ENCODE peak calls at places on chromosomes 2 and 18, in five cellular contexts. C, D, Z, U and L are unnamed samples.

GRCh38 chr2:73128841-73129535 is 16.2 kb upstream of the RAB11FIP5 start:
- DNase-seq in C (no peak), D (no peak), Z (no peak), U (no peak), L (no peak)

GRCh38 chr2:105714141-105714540 is 30.6 kb upstream of the NCK2 start:
- DNase-seq in C (no peak), D (no peak), Z (no peak), U (no peak), L (no peak)

GRCh38 chr2:61426267-61426897 is 44.5 kb downstream of the USP34 start:
- DNase-seq in C (no peak), D (no peak), Z (peak), U (no peak), L (no peak)

GRCh38 chr18:9366126-9366714 is 31.6 kb downstream of the TWSG1 start:
- DNase-seq in C (no peak), D (no peak), Z (no peak), U (peak), L (no peak)

GRCh38 chr18:54260376-54261072 is 8.8 kb upstream of the POLI start:
- DNase-seq in C (no peak), D (no peak), Z (no peak), U (no peak), L (no peak)

GRCh38 chr2:239187464-239188253 is 213.2 kb downstream of the HDAC4 start:
- DNase-seq in C (no peak), D (no peak), Z (no peak), U (peak), L (no peak)

GRCh38 chr2:191869781-191870180 is 22.9 kb upstream of the CAVIN2 start:
- DNase-seq in C (no peak), D (no peak), Z (no peak), U (no peak), L (no peak)

GRCh38 chr2:172554352-172555271 is 1.3 kb upstream of the PDK1 start:
- DNase-seq in C (no peak), D (no peak), Z (no peak), U (no peak), L (no peak)

GRCh38 chr18:24837065-24837464 is 376.6 kb downstream of the HRH4 start:
- DNase-seq in C (no peak), D (no peak), Z (no peak), U (no peak), L (no peak)

GRCh38 chr2:239461551-239462515 is 61.0 kb upstream of the HDAC4 start:
- DNase-seq in C (no peak), D (no peak), Z (no peak), U (peak), L (no peak)

GRCh38 chr2:240685771-240686371 is 3.2 kb upstream of the AQP12B start:
- DNase-seq in C (no peak), D (no peak), Z (no peak), U (no peak), L (no peak)

GRCh38 chr2:194100201-194100600 is 1556.8 kb upstream of the SLC39A10 start:
- DNase-seq in C (no peak), D (no peak), Z (no peak), U (no peak), L (no peak)

GRCh38 chr2:68643011-68643873 is at the start of gene PROKR1:
- DNase-seq in C (no peak), D (peak), Z (no peak), U (peak), L (no peak)

GRCh38 chr18:12062974-12063373 is 30.7 kb upstream of the ANKRD62 start:
- DNase-seq in C (no peak), D (no peak), Z (no peak), U (no peak), L (no peak)

GRCh38 chr2:179917272-179917671 is 55.9 kb upstream of the ZNF385B start:
- DNase-seq in C (no peak), D (no peak), Z (no peak), U (no peak), L (no peak)

GRCh38 chr2:38122344-38122743 is 46.4 kb upstream of the CYP1B1 start:
- DNase-seq in C (no peak), D (no peak), Z (no peak), U (peak), L (no peak)

GRCh38 chr2:38116762-38117161 is 40.8 kb upstream of the CYP1B1 start:
- DNase-seq in C (no peak), D (no peak), Z (no peak), U (no peak), L (no peak)

GRCh38 chr2:38123862-38124261 is 47.9 kb upstream of the CYP1B1 start:
- DNase-seq in C (no peak), D (no peak), Z (no peak), U (no peak), L (no peak)

GRCh38 chr2:38121481-38121880 is 45.5 kb upstream of the CYP1B1 start:
- DNase-seq in C (no peak), D (no peak), Z (no peak), U (no peak), L (no peak)

GRCh38 chr2:38120829-38121228 is 44.9 kb upstream of the CYP1B1 start:
- DNase-seq in C (no peak), D (no peak), Z (no peak), U (no peak), L (no peak)
- H3K27ac ChIP-seq in C (no peak), D (no peak), Z (no peak), U (no peak), L (no peak)

DNA sequence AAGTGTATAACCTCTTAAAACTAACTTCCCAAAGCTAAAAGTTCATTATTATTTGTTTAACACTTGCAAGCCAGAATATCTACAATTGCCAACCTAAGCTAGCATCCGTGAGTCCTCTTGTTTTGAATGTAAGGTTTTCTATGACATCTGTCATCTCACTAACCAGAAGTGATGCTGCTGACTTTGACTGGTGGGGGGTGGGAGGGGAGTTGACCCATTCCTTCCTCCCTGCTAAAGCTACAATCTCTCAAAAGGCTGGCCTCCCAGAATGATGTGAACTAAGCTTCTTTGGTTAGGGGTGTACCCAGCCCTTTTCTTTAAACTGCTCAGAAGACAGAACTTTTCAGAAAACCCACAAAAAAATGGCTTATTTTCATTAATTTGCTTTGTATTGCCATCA is 280.6 kb downstream of the ZEB2 start:
- DNase-seq in C (no peak), D (no peak), Z (no peak), U (no peak), L (no peak)
- H3K27ac ChIP-seq in C (no peak), D (no peak), Z (no peak), U (no peak), L (no peak)

GRCh38 chr2:47013383-47013782 is 97.8 kb upstream of the MCFD2 start:
- DNase-seq in C (no peak), D (no peak), Z (no peak), U (no peak), L (no peak)

GRCh38 chr2:47016172-47016913 is 100.7 kb upstream of the MCFD2 start:
- DNase-seq in C (peak), D (no peak), Z (no peak), U (peak), L (no peak)

GRCh38 chr2:47014564-47015051 is 99.0 kb upstream of the MCFD2 start:
- DNase-seq in C (peak), D (no peak), Z (no peak), U (peak), L (peak)

GRCh38 chr2:47015730-47016129 is 100.1 kb upstream of the MCFD2 start:
- DNase-seq in C (peak), D (no peak), Z (no peak), U (no peak), L (no peak)

DNA sequence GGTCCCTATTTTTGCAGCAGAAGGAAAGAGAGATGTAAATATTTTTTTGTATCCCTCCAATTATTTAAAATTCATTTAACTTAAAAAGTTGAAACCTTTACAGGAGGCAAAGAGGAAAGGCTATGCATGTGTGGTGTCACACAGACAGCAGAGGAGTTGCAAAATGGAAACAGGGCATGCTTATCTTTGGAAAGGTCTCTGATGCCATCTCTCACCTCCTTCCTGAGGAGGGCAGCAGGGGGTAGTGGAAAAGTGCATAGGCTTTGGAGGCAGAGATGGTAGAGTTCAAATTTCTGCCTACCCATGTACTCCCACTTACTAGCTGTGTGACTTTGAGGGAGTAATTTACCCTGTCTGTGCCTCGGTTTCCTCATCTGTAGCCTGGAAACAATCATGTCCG is 99.6 kb upstream of the MCFD2 start:
- DNase-seq in C (no peak), D (no peak), Z (no peak), U (no peak), L (no peak)
- H3K27ac ChIP-seq in C (peak), D (no peak), Z (no peak), U (peak), L (peak)

GRCh38 chr2:134194519-134194918 is 59.4 kb upstream of the MGAT5 start:
- DNase-seq in C (no peak), D (no peak), Z (no peak), U (no peak), L (no peak)
- H3K27ac ChIP-seq in C (no peak), D (no peak), Z (no peak), U (no peak), L (no peak)

GRCh38 chr2:202716953-202717597 is 82.3 kb downstream of the FAM117B start:
- DNase-seq in C (no peak), D (no peak), Z (no peak), U (no peak), L (no peak)
- H3K27ac ChIP-seq in C (no peak), D (no peak), Z (no peak), U (no peak), L (no peak)

GRCh38 chr2:234491281-234491680 is 5.6 kb downstream of the ARL4C start:
- DNase-seq in C (no peak), D (no peak), Z (no peak), U (no peak), L (no peak)
- H3K27ac ChIP-seq in C (no peak), D (no peak), Z (peak), U (no peak), L (no peak)

GRCh38 chr2:70889716-70890037 is 46.0 kb upstream of the ATP6V1B1 start:
- DNase-seq in C (no peak), D (no peak), Z (no peak), U (no peak), L (no peak)

GRCh38 chr2:70887550-70888229 is 48.0 kb upstream of the ATP6V1B1 start:
- DNase-seq in C (no peak), D (peak), Z (no peak), U (peak), L (no peak)

GRCh38 chr2:70888925-70889715 is 46.6 kb upstream of the ATP6V1B1 start:
- DNase-seq in C (no peak), D (no peak), Z (no peak), U (peak), L (no peak)

GRCh38 chr2:70887208-70887549 is 48.5 kb upstream of the ATP6V1B1 start:
- DNase-seq in C (no peak), D (no peak), Z (no peak), U (no peak), L (no peak)

DNA sequence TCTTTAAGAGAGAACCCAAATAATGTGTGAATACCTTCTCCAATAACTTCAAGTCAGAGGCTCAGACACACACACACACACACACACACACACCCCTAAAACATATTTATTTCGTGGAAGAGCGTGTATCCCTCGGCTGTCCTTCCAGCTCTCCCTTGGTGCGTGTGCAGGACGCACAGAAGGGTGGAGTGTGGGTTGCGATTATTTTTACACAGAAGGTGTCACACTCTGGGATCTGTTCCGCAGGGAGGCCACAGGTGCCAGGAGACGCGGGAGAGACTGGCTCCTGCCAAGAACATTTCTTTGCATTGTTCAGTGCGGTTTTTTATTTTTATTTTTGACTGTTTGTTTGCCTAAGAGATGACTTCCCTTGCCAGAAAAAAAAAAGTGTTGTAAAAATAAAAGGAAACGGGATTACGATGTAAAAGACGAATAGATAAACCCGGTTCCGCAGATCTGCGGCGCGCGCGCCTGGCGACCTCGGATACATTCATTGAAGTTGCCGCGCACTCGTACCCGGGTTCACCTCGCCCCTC is 47.2 kb upstream of the ATP6V1B1 start:
- DNase-seq in C (no peak), D (no peak), Z (no peak), U (peak), L (no peak)
- H3K27ac ChIP-seq in C (no peak), D (no peak), Z (no peak), U (no peak), L (no peak)

GRCh38 chr2:102589444-102589843 is 29.9 kb upstream of the SLC9A2 start:
- DNase-seq in C (no peak), D (no peak), Z (no peak), U (no peak), L (no peak)

GRCh38 chr2:102591646-102592045 is 27.7 kb upstream of the SLC9A2 start:
- DNase-seq in C (no peak), D (no peak), Z (no peak), U (no peak), L (no peak)

GRCh38 chr2:102592601-102593000 is 26.8 kb upstream of the SLC9A2 start:
- DNase-seq in C (no peak), D (no peak), Z (no peak), U (no peak), L (no peak)

GRCh38 chr2:102585704-102586404 is 33.5 kb upstream of the SLC9A2 start:
- DNase-seq in C (no peak), D (no peak), Z (no peak), U (no peak), L (no peak)

DNA sequence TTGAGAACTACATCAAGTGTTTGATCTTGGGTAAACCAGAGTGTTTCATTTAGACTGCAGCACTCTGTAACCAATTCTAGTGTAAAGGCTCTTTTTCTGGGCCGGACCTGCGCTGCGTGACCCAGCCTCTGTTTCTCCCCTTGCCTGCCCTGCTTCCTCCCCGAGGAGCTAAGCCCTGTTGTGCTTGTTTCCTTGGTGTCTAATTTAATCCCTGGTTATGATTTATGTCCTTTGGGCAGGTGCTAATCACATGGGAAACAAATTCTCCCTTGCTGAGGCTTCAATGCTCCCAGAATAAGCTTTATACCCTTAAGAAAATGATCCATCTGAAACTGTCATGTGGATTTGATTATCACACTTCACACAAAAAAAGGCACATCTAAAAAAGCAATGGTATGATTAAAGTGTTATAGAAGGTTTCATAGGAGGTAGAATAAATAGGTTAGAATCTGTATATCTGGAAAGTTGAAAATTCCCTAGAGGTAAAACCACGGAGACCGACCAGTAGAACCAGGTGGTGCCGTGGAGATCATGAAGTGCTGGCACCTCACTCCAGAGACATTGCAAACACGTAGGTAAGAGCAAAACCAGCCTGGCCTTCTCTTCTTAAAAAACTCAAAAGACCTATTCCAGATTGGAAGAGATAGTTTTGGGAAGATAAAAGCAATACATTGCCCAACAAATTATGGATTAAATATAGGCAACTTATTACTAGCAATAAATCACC is 31.0 kb upstream of the SLC9A2 start:
- DNase-seq in C (no peak), D (no peak), Z (no peak), U (no peak), L (no peak)
- H3K27ac ChIP-seq in C (no peak), D (no peak), Z (no peak), U (no peak), L (no peak)